ENCODE peak calls at places on chromosomes 13 and 19, in nine cellular contexts. Y is fibroblast of gingiva; U is mucosa of descending colon; K is ELF-1; L is stimulated activated CD4-positive, alpha-beta T cell treated with anti-CD3 and anti-CD28 coated beads, Interleukin-1b, Interleukin-23, amount 100 ng/mL, for 48 hours; H is T-helper 17 cell; V is H54; O is stimulated activated CD8-positive, alpha-beta memory T cell treated with anti-CD3 and anti-CD28 coated beads, Interleukin-2, amount 100 ng/mL, for 48 hours; C is activated naive CD8-positive, alpha-beta T cell treated with anti-CD3 and anti-CD28 coated beads for 36 hours. W is an unnamed sample.

GRCh38 chr19:34432797-34433196 is 4.6 kb downstream of the UBA2 start:
- DNase-seq in H (no peak), L (no peak), U (no peak), O (no peak), C (no peak), Y (peak), V (no peak), K (peak), W (no peak)

GRCh38 chr13:62250501-62251175 is 835.0 kb upstream of the PCDH20 start:
- DNase-seq in V (no peak), H (no peak), O (no peak), U (no peak), Y (peak), L (no peak), C (no peak), K (no peak), W (no peak)

GRCh38 chr19:5170329-5170745 is 170.3 kb downstream of the PTPRS start:
- DNase-seq in K (peak), V (no peak), C (peak), Y (no peak), O (peak), L (peak), U (peak), H (peak), W (peak)

GRCh38 chr19:49196527-49197240 is 39.1 kb downstream of the TRPM4 start:
- DNase-seq in C (no peak), O (no peak), L (no peak), K (peak), H (no peak), U (peak), Y (no peak), V (no peak), W (no peak)

GRCh38 chr13:40508112-40508511 is 158.3 kb downstream of the FOXO1 start:
- DNase-seq in V (no peak), Y (peak), U (no peak), K (no peak), L (no peak), H (no peak), O (no peak), C (no peak), W (no peak)

GRCh38 chr13:84994582-84994981 is 804.6 kb downstream of the SLITRK6 start:
- DNase-seq in Y (no peak), C (no peak), L (no peak), U (no peak), H (no peak), O (no peak), K (no peak), V (no peak), W (no peak)

GRCh38 chr19:794989-795658 is 2.1 kb upstream of the PTBP1 start:
- DNase-seq in C (no peak), K (no peak), O (no peak), H (no peak), Y (no peak), U (peak), V (peak), L (no peak), W (no peak)

GRCh38 chr19:41297628-41298326 is 12.2 kb upstream of the CCDC97 start:
- DNase-seq in U (no peak), O (no peak), L (no peak), V (no peak), H (no peak), C (no peak), Y (no peak), K (no peak), W (no peak)

GRCh38 chr13:46983881-46984280 is 87.0 kb upstream of the HTR2A start:
- DNase-seq in O (no peak), H (no peak), U (no peak), K (no peak), L (no peak), C (no peak), V (no peak), Y (no peak), W (no peak)

GRCh38 chr13:93226623-93227279 is at the start of gene GPC6:
- DNase-seq in V (peak), O (no peak), L (no peak), K (peak), Y (peak), C (no peak), H (no peak), U (peak), W (peak)

GRCh38 chr13:59086147-59086546 is 1077.6 kb downstream of the DIAPH3 start:
- DNase-seq in U (no peak), K (no peak), V (no peak), H (no peak), L (no peak), Y (peak), O (no peak), C (no peak), W (no peak)

W was measured in progenitor cell of endocrine pancreas.